ENCODE peak calls at places on chromosome 10, in nine cellular contexts. A, X, J, M, B, N, K, Q and Z are unnamed samples.

GRCh38 chr10:43854042-43854441 is 205.4 kb upstream of the ZNF32 start:
- DNase-seq in X (no peak), K (no peak), J (no peak), M (no peak), N (peak), Q (no peak), A (no peak), B (no peak), Z (no peak)

GRCh38 chr10:132249232-132249724 is 58.5 kb downstream of the STK32C start:
- DNase-seq in B (no peak), A (no peak), X (no peak), J (no peak), Q (no peak), M (no peak), K (no peak), N (no peak), Z (no peak)

GRCh38 chr10:1297566-1298301 is 241.5 kb downstream of the WDR37 start:
- DNase-seq in N (no peak), M (no peak), J (no peak), X (no peak), B (peak), A (no peak), Q (peak), K (no peak), Z (no peak)

GRCh38 chr10:90148121-90148855 is 446.9 kb downstream of the KIF20B start:
- DNase-seq in K (no peak), M (no peak), A (no peak), X (no peak), B (peak), N (peak), Q (no peak), J (no peak), Z (no peak)

GRCh38 chr10:90935581-90936292 is 14.8 kb upstream of the ANKRD1 start:
- DNase-seq in Q (no peak), B (no peak), X (no peak), A (no peak), N (peak), J (no peak), K (no peak), M (no peak), Z (no peak)

GRCh38 chr10:70765794-70766594 is 19.2 kb downstream of the TBATA start:
- DNase-seq in A (no peak), Q (no peak), B (no peak), J (no peak), N (no peak), X (no peak), K (no peak), M (no peak), Z (peak)

GRCh38 chr10:88256013-88256680 is 327.0 kb downstream of the RNLS start:
- DNase-seq in M (no peak), A (no peak), K (no peak), Q (no peak), J (no peak), X (no peak), N (no peak), B (no peak), Z (no peak)

GRCh38 chr10:96532523-96532922 is 18.8 kb upstream of the TLL2 start:
- DNase-seq in J (no peak), A (no peak), N (no peak), B (no peak), Q (no peak), K (no peak), X (no peak), M (no peak), Z (no peak)

GRCh38 chr10:78581133-78581694 is 487.6 kb upstream of the ZMIZ1 start:
- DNase-seq in B (no peak), J (no peak), A (no peak), X (no peak), Q (no peak), K (no peak), M (no peak), N (no peak), Z (no peak)

GRCh38 chr10:91907914-91908357 is 1.4 kb downstream of the FGFBP3 start:
- DNase-seq in N (no peak), J (no peak), M (no peak), Q (no peak), K (no peak), B (no peak), X (no peak), A (no peak), Z (no peak)

GRCh38 chr10:97844672-97845071 is 5.0 kb upstream of the GOLGA7B start:
- DNase-seq in Q (no peak), N (no peak), M (no peak), J (no peak), B (no peak), K (no peak), A (no peak), X (no peak), Z (no peak)

GRCh38 chr10:103633846-103634245 is 140.3 kb downstream of the NEURL1 start:
- DNase-seq in Q (no peak), B (no peak), X (no peak), J (no peak), N (no peak), K (no peak), A (no peak), M (no peak), Z (no peak)

GRCh38 chr10:4733150-4733842 is 92.7 kb upstream of the AKR1E2 start:
- DNase-seq in N (peak), J (no peak), A (no peak), M (no peak), K (no peak), X (no peak), Q (no peak), B (no peak), Z (no peak)

GRCh38 chr10:111473361-111473760 is 396.5 kb downstream of the ADRA2A start:
- DNase-seq in N (no peak), X (no peak), A (no peak), K (no peak), J (no peak), Q (no peak), M (no peak), B (no peak), Z (no peak)

GRCh38 chr10:24885551-24885950 is 66.9 kb downstream of the PRTFDC1 start:
- DNase-seq in M (no peak), B (no peak), J (no peak), X (no peak), N (no peak), K (no peak), Q (no peak), A (no peak), Z (no peak)

GRCh38 chr10:97515260-97515978 is 16.7 kb downstream of the UBTD1 start:
- DNase-seq in A (no peak), X (no peak), Q (no peak), N (no peak), J (no peak), M (no peak), K (no peak), B (no peak), Z (no peak)

GRCh38 chr10:84540022-84540616 is 211.7 kb downstream of the CCSER2 start:
- DNase-seq in N (peak), K (peak), B (no peak), M (no peak), A (peak), J (no peak), X (no peak), Q (no peak), Z (no peak)

GRCh38 chr10:61883376-61883997 is 18.0 kb upstream of the ARID5B start:
- DNase-seq in A (no peak), K (no peak), M (no peak), N (no peak), B (no peak), Q (no peak), X (no peak), J (no peak), Z (no peak)

GRCh38 chr10:87503892-87504291 is 801 bp upstream of the MINPP1 start:
- DNase-seq in X (no peak), A (no peak), K (no peak), M (no peak), B (no peak), Q (no peak), N (no peak), J (no peak), Z (no peak)

GRCh38 chr10:5094265-5095205 is at the start of gene AKR1C3:
- DNase-seq in M (no peak), Q (peak), K (no peak), A (peak), J (no peak), N (peak), X (no peak), B (peak), Z (no peak)

GRCh38 chr10:8975535-8975934 is 921.0 kb downstream of the GATA3 start:
- DNase-seq in K (no peak), N (no peak), Q (no peak), X (no peak), J (no peak), A (no peak), B (no peak), M (no peak), Z (no peak)

GRCh38 chr10:61078542-61078941 is 134.6 kb upstream of the RHOBTB1 start:
- DNase-seq in N (no peak), B (no peak), Q (no peak), A (no peak), K (no peak), J (no peak), X (no peak), M (no peak), Z (no peak)

GRCh38 chr10:74837750-74838149 is 11.3 kb downstream of the KAT6B start:
- DNase-seq in X (no peak), M (no peak), N (no peak), A (no peak), K (no peak), J (no peak), Q (no peak), B (no peak), Z (no peak)

GRCh38 chr10:77899080-77899477 is 27.5 kb downstream of the DLG5 start:
- DNase-seq in B (no peak), A (peak), J (no peak), Q (no peak), K (peak), M (no peak), N (peak), X (no peak), Z (no peak)